ENCODE peak calls at places on chromosomes 11 and 22, in six cellular contexts. R, I, O, L, T and C are unnamed samples.

GRCh38 chr22:42645341-42645937 is 3.8 kb downstream of the CYB5R3 start:
- DNase-seq in O (no peak), L (no peak), I (peak), R (peak), T (no peak), C (peak)

GRCh38 chr11:68925613-68926012 is 21.9 kb downstream of the IGHMBP2 start:
- DNase-seq in O (no peak), I (no peak), L (no peak), T (no peak), R (no peak), C (no peak)

GRCh38 chr22:37419370-37419915 is 7.8 kb downstream of the ELFN2 start:
- DNase-seq in R (no peak), O (no peak), I (no peak), L (no peak), T (no peak), C (no peak)

GRCh38 chr11:10522276-10522675 is 18.7 kb downstream of the RNF141 start:
- DNase-seq in I (no peak), R (no peak), L (no peak), O (no peak), T (no peak), C (no peak)

GRCh38 chr11:106398396-106399074 is 321.1 kb downstream of the AASDHPPT start:
- DNase-seq in I (no peak), R (no peak), L (no peak), T (no peak), O (peak), C (peak)

GRCh38 chr22:33116846-33117547 is 58.8 kb upstream of the SYN3 start:
- DNase-seq in L (no peak), O (no peak), I (no peak), R (no peak), T (peak), C (no peak)

GRCh38 chr11:123616505-123617198 is 37.8 kb downstream of the SCN3B start:
- DNase-seq in O (peak), R (peak), I (peak), T (peak), L (peak), C (peak)

GRCh38 chr11:69443138-69443967 is 38.1 kb upstream of the LINC01488 start:
- DNase-seq in I (peak), L (peak), T (peak), R (peak), O (peak), C (peak)

GRCh38 chr11:64356498-64357411 is 2.2 kb upstream of the RPS6KA4 start:
- DNase-seq in L (no peak), R (no peak), O (peak), I (no peak), T (peak), C (peak)

GRCh38 chr11:114166897-114167323 is 107.4 kb downstream of the ZBTB16 start:
- DNase-seq in L (no peak), I (no peak), O (peak), R (peak), T (peak), C (peak)

GRCh38 chr11:12245091-12245490 is 132.3 kb upstream of the PARVA start:
- DNase-seq in T (no peak), O (no peak), I (no peak), L (no peak), R (no peak), C (no peak)

GRCh38 chr22:31927562-31927961 is 16.8 kb upstream of the YWHAH start:
- DNase-seq in L (no peak), R (no peak), T (no peak), O (no peak), I (no peak), C (no peak)

GRCh38 chr11:35089724-35090505 is 49.1 kb upstream of the CD44 start:
- DNase-seq in O (no peak), R (no peak), L (no peak), T (no peak), I (no peak), C (no peak)

GRCh38 chr11:14414470-14415461 is 55.8 kb upstream of the RRAS2 start:
- DNase-seq in I (no peak), R (no peak), T (no peak), O (peak), L (no peak), C (peak)

GRCh38 chr11:126105022-126105747 is 42.5 kb upstream of the CDON start:
- DNase-seq in I (no peak), L (no peak), R (no peak), T (no peak), O (no peak), C (no peak)

GRCh38 chr11:67436459-67437081 is 912 bp downstream of the PTPRCAP start:
- DNase-seq in R (no peak), L (no peak), I (no peak), O (peak), T (no peak), C (peak)

GRCh38 chr11:34356576-34356917 is 1.3 kb downstream of the ABTB2 start:
- DNase-seq in I (peak), R (no peak), T (peak), L (peak), O (peak), C (peak)

GRCh38 chr11:103546236-103546635 is 437.0 kb downstream of the DYNC2H1 start:
- DNase-seq in T (no peak), I (no peak), R (no peak), O (peak), L (no peak), C (peak)

GRCh38 chr11:102111011-102111786 is 952 bp downstream of the YAP1 start:
- DNase-seq in R (peak), O (peak), T (peak), L (peak), I (peak), C (peak)

GRCh38 chr22:21952586-21953571 is at the start of gene PPM1F:
- DNase-seq in I (peak), L (peak), T (peak), O (peak), R (peak), C (peak)

GRCh38 chr11:87597696-87598095 is 560.0 kb downstream of the TMEM135 start:
- DNase-seq in T (no peak), I (no peak), L (no peak), R (no peak), O (no peak), C (no peak)

GRCh38 chr11:65132988-65133700 is 1.2 kb downstream of the SYVN1 start:
- DNase-seq in O (no peak), T (no peak), L (no peak), R (peak), I (no peak), C (no peak)

GRCh38 chr11:29432719-29433325 is 584.0 kb downstream of the KCNA4 start:
- DNase-seq in R (no peak), I (no peak), L (no peak), O (peak), T (peak), C (peak)

GRCh38 chr22:44869196-44869595 is 116.8 kb downstream of the ARHGAP8 start:
- DNase-seq in I (no peak), R (no peak), O (no peak), T (no peak), L (no peak), C (no peak)

GRCh38 chr11:5243845-5244180 is 5.8 kb downstream of the HBG1 start:
- DNase-seq in T (no peak), O (no peak), R (no peak), I (no peak), L (no peak), C (no peak)

GRCh38 chr11:3642071-3642951 is 519 bp upstream of the ART5 start:
- DNase-seq in I (peak), L (peak), O (peak), T (peak), R (peak), C (peak)

GRCh38 chr11:75925785-75926164 is 110.8 kb downstream of the UVRAG start:
- DNase-seq in T (peak), O (no peak), L (no peak), I (no peak), R (no peak), C (peak)

GRCh38 chr22:43205261-43205691 is 18.3 kb upstream of the TTLL12 start:
- DNase-seq in L (no peak), I (no peak), R (no peak), T (no peak), O (no peak), C (no peak)

GRCh38 chr11:117856892-117857291 is 19.6 kb downstream of the FXYD6 start:
- DNase-seq in O (no peak), I (no peak), L (no peak), R (no peak), T (no peak), C (no peak)

GRCh38 chr11:65551572-65552398 is 6.4 kb downstream of the LTBP3 start:
- DNase-seq in L (no peak), O (peak), R (no peak), I (peak), T (peak), C (no peak)

GRCh38 chr11:85822814-85823213 is 11.9 kb upstream of the SYTL2 start:
- DNase-seq in I (no peak), R (no peak), T (peak), O (peak), L (no peak), C (peak)

GRCh38 chr11:67303132-67303988 is at the start of gene SSH3:
- DNase-seq in O (peak), L (peak), R (peak), T (peak), I (peak), C (peak)

GRCh38 chr11:119117004-119117706 is 4.2 kb upstream of the HINFP start:
- DNase-seq in R (no peak), T (no peak), L (no peak), I (no peak), O (no peak), C (no peak)

GRCh38 chr11:77072851-77073327 is 6.1 kb downstream of the CAPN5 start:
- DNase-seq in I (no peak), O (no peak), R (no peak), L (no peak), T (no peak), C (no peak)

GRCh38 chr11:5390210-5390609 is 6.6 kb downstream of the OR51M1 start:
- DNase-seq in L (no peak), T (no peak), I (no peak), R (no peak), O (no peak), C (no peak)

GRCh38 chr22:31481129-31481528 is 8.5 kb downstream of the EIF4ENIF1 start:
- DNase-seq in I (no peak), O (no peak), L (no peak), R (no peak), T (no peak), C (no peak)

GRCh38 chr11:103883291-103883690 is 153.1 kb upstream of the DDI1 start:
- DNase-seq in O (no peak), L (no peak), I (no peak), T (no peak), R (no peak), C (no peak)

DNA sequence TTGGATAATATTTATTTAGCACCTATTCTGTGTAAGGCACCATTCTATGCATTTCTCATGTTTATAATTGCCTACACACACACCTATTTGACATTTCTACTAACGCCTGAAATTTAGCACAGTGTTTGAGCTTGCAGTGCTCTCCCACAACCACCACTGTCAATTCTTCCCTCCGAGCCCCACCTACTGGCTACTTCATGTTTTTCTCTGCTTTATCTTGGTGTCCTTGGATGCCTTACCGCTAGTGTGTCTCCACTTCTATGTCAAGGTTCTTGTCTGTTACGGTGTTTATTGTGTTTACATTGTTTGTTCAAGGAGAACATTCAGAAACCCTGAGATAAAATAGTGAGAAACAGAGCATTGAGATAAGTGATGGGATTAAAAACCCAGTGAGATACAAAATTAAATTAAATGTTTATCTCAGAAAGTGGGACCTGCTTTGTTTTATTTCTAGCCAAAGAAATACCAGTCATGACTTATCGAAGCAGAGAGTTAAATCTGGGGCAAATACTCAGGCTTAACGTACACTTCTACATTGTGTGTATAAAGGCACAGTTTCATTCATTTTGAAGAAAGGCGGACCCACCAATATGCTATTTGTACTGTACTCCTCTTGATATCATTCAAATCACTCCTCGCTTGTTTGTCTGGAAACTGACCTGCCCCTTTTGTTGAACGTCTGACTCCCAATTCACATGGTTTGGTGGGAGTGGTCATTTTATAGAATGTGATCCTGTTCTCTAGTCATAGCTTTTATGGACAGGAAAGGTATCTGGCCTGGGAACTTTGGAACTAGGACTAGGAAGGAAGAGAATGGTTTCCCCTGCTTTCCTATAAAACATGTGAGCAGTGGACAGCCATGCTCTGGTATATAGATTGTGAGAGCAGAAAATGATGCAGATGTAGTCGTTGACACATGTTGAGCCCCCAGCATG is 39.2 kb upstream of the SLC36A4 start:
- DNase-seq in O (peak), I (no peak), R (no peak), T (peak), L (no peak), C (peak)
- TF ChIP-seq CTCF in O (peak), I (peak), R (no peak), T (peak), L (peak), C (peak)

GRCh38 chr11:122340607-122341006 is 224.6 kb upstream of the BLID start:
- DNase-seq in T (no peak), I (no peak), L (no peak), R (no peak), O (no peak), C (no peak)

GRCh38 chr11:122342089-122342749 is 226.2 kb upstream of the BLID start:
- DNase-seq in R (no peak), T (no peak), I (no peak), O (no peak), L (no peak), C (no peak)

GRCh38 chr11:122343247-122343646 is 227.2 kb upstream of the BLID start:
- DNase-seq in T (no peak), R (no peak), O (no peak), I (no peak), L (no peak), C (peak)

GRCh38 chr11:122348658-122349451 is 232.8 kb upstream of the BLID start:
- DNase-seq in R (no peak), O (no peak), I (peak), L (no peak), T (no peak), C (peak)

GRCh38 chr11:122344281-122344680 is 228.3 kb upstream of the BLID start:
- DNase-seq in T (peak), I (no peak), L (no peak), R (no peak), O (peak), C (peak)
- H3K4me3 ChIP-seq in T (no peak), I (no peak), L (no peak), R (no peak), O (no peak), C (no peak)

DNA sequence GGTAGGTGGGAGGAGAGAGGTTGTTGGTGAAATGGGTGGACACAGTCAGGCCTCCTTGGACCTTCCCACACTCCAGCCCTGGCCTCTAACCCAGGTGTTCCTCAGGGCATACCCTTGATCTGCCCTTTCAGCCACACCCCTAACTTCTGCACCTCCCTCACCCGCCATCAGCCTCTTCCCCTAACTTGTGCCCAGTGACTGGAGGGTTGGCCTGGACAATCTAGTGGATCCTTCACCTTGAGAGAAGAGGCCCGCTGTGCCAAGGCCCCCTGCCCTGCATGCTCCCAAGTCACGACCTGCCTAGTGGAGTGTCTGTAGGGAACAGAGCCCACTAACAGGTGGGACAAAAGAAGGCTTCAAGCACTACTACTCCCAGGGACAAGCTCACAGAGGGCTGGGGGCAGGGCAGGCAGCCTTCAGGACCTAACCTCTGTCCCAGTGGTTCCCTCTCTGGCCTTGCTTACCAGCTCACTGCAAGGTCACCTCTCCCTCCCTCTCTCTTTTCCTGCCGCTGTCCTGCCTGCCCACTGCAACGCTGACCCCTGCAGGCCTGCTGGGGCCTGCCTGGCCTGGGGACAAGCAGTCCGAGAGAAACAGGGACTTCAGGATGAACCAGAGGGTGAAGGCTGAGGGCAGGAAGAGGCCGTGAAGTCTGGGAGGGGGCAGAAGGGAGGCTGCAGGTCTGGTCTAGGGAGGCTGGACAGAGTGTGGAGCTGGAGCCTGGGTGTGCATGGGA is 3.3 kb downstream of the SYT7 start:
- DNase-seq in T (no peak), O (no peak), R (no peak), I (peak), L (no peak), C (no peak)
- TF ChIP-seq CTCF in T (peak), O (peak), R (no peak), I (peak), L (no peak), C (peak)

GRCh38 chr22:39943941-39944624 is 16.1 kb upstream of the TMA7B start:
- DNase-seq in L (no peak), O (no peak), I (no peak), R (no peak), T (no peak), C (no peak)
- H3K4me3 ChIP-seq in L (no peak), O (no peak), I (no peak), R (no peak), T (no peak), C (no peak)

GRCh38 chr22:20173720-20174119 is 22.9 kb upstream of the CCDC188 start:
- DNase-seq in T (no peak), R (no peak), O (no peak), L (no peak), I (no peak), C (no peak)

GRCh38 chr22:20175597-20175900 is 24.7 kb upstream of the CCDC188 start:
- DNase-seq in I (no peak), T (no peak), R (no peak), O (no peak), L (no peak), C (no peak)

GRCh38 chr22:20176421-20177060 is 25.7 kb upstream of the CCDC188 start:
- DNase-seq in L (no peak), O (no peak), I (no peak), R (no peak), T (no peak), C (no peak)

GRCh38 chr22:20173246-20173645 is 22.4 kb upstream of the CCDC188 start:
- DNase-seq in L (no peak), T (no peak), R (no peak), O (no peak), I (no peak), C (no peak)

DNA sequence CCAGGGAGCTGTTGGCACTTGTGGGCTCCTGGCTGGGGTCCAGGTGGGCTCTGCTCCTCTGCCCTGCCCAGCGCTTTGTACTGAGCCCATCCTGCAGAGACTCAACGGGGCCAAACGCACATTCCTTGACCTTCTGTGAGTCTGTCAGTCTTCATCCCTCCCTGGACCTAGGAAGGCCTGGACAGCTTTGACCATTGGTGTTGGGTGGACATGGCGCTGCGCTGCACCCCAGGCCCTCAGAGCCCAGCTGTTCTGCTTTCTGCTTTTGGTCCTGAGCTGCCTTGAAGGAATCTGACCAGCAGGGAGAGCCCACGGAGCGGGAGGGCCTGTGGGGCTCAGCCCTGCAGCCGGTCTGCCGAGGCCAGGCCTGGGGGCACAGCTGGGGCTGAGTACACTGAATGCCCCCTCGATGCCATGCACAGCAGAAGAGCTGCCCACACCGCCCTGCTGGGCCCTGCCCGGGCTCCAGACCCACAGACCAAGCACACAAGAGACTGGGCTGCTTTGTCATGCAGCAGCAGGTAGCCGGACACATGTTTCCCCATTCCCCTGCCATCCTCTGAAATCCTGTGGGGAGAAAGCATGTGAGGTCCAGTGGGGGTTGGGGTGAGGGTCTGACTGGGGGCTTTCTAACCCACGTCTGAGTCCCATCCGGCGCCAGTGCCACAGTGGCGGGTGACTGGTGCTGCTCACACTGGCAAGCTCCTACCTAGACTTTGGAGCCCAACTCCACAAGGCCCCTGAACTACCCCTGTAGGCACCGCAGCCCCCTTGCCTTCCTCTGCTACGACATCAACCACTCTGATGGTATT is 24.1 kb upstream of the CCDC188 start:
- DNase-seq in T (peak), R (no peak), I (no peak), L (no peak), O (no peak), C (peak)
- TF ChIP-seq CTCF in T (peak), R (no peak), I (peak), L (no peak), O (peak), C (peak)

DNA sequence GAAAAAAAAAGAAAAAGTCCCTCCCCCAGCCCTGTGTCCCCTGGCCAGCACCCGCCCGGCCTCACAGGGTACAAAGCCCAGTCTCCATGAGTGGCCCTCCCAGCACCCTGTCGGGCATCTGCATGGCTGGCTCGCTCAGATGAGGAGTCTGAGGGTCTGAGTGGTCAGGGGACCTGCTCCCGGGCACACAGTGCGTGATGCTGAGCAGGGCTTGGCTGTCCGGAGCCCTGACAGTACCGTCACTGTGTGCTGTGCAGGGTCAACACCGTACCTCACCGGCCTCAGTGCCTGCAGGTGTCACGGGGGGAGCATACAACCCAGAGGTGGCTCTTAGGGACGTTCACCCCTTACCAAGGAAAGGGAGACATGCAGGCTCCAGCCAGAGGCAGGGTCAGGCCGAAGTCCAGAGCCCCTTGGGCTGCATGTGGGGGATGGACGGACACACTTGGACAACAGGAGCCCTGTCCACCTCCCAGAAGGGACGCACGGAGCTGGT is 3.6 kb upstream of the PLXNB2 start:
- DNase-seq in L (no peak), O (no peak), I (no peak), R (no peak), T (no peak), C (no peak)
- H3K4me3 ChIP-seq in L (no peak), O (no peak), I (no peak), R (no peak), T (no peak), C (no peak)